ENCODE peak calls at places on chromosome 15, in nine cellular contexts. T is GM23338; M is effector memory CD4-positive, alpha-beta T cell; D is A549; I is cardiac muscle cell; V is transverse colon; L is Peyer's patch; F is psoas muscle; E is breast epithelium. C is an unnamed sample. For H3K4me1, the result is how much of the 10 kb centered on the place peaks cover.

GRCh38 chr15:46126581-46126980 is 491.8 kb downstream of the SQOR start:
- DNase-seq in D (no peak), T (no peak), F (no peak), I (no peak), V (no peak), M (no peak), L (no peak), E (no peak), C (no peak)

GRCh38 chr15:26087395-26087794 is 224.3 kb upstream of the ATP10A start:
- DNase-seq in V (no peak), L (no peak), E (no peak), D (no peak), F (no peak), M (no peak), T (no peak), I (no peak), C (no peak)

GRCh38 chr15:84598993-84599392 is 1.8 kb upstream of the ZSCAN2 start:
- DNase-seq in E (no peak), V (peak), L (no peak), I (peak), M (no peak), D (peak), F (no peak), T (peak), C (no peak)

GRCh38 chr15:51849866-51850265 is 20.4 kb downstream of the TMOD3 start:
- DNase-seq in D (no peak), E (no peak), F (no peak), I (no peak), L (no peak), M (no peak), V (no peak), T (no peak), C (no peak)

GRCh38 chr15:92898988-92899909 is 875 bp upstream of the CHD2 start:
- DNase-seq in F (no peak), D (no peak), T (peak), L (no peak), I (no peak), E (no peak), M (no peak), V (no peak), C (no peak)

GRCh38 chr15:91553455-91553854 is 300.1 kb upstream of the SLCO3A1 start:
- DNase-seq in F (no peak), M (no peak), T (no peak), L (no peak), I (no peak), E (no peak), D (no peak), V (no peak), C (no peak)

GRCh38 chr15:59303641-59304433 is 68.8 kb downstream of the MYO1E start:
- DNase-seq in M (no peak), T (no peak), V (no peak), D (no peak), I (peak), L (no peak), F (no peak), E (no peak), C (no peak)

GRCh38 chr15:77180757-77181156 is 109.8 kb upstream of the TSPAN3 start:
- DNase-seq in M (no peak), T (no peak), I (peak), F (no peak), V (no peak), D (no peak), L (no peak), E (no peak), C (no peak)

GRCh38 chr15:70834999-70835398 is 19.0 kb downstream of the LARP6 start:
- DNase-seq in I (no peak), V (no peak), M (no peak), E (no peak), D (no peak), F (no peak), T (no peak), L (no peak), C (no peak)

GRCh38 chr15:86001200-86001599 is 78.5 kb upstream of the AGBL1 start:
- DNase-seq in F (no peak), L (no peak), M (no peak), D (no peak), T (no peak), E (no peak), I (no peak), V (no peak), C (no peak)

GRCh38 chr15:92164327-92165000 is 229.2 kb upstream of the ST8SIA2 start:
- DNase-seq in I (peak), D (no peak), V (no peak), L (no peak), F (no peak), E (no peak), T (peak), M (no peak), C (no peak)

GRCh38 chr15:63048986-63049665 is 6.6 kb downstream of the TPM1 start:
- DNase-seq in I (peak), D (no peak), V (peak), L (peak), F (peak), M (no peak), E (no peak), T (peak), C (peak)

DNA sequence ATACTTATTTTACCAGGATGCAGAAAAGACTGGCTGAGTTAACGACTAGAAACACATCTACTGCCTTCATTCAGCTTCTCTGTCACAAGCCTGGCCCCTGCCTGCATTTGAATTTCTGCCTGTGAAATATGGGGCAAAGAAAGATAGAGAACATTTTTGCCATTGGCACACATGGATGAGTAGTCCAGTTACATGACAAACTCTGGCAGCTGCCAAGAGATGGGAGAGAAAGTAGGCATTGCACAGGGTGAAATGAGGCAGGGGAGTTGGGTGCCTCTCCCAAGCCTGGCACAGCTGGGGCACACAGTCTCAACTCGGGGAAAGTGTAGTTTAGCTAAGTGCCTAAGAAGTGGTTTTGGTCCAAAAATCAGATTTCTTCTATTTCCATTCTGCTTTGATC is 24.0 kb downstream of the ANXA2 start:
- DNase-seq in I (no peak), F (no peak), M (no peak), V (no peak), E (no peak), D (no peak), L (no peak), T (no peak), C (no peak)
- H3K4me1 ChIP-seq in I (under half), F (half or more), M (under half), V (under half), E (under half), D (half or more), L (under half), T (under half), C (half or more)

DNA sequence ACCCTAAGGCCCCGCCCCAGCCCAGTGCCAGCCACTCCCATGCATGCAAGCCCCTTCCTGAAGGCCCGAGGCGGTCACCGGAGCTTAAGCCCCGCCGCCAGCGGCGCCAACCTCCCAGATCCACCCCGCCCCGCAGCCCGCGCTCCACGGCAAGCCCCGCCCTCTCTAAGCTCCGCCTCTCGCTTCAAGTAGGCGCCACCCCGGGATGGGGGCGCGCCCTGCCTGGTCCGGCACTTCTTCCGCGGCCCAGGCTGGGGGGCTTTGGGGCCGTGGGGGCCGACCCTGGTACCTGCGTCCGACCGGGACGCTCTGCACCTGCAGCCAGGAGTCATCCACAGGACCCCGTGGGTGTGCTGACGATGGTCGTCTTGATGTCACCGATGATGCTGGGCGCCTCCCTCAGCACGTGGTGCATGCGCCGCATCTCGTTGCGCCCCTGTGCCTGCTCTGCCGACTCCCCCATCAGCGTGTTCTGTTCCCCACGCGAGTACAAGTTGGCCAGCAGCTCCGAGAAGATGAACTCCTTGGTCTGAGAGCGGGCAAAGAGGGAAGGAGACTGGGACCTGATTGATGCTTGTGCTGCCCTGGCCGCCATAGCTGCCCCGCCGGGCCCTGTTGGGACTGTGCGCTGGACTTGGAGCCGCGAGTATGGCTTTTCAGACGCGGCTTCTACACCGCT is 26.1 kb upstream of the CSPG4 start:
- DNase-seq in D (peak), T (peak), I (peak), L (peak), F (peak), M (peak), E (peak), V (peak), C (peak)
- H3K27ac ChIP-seq in D (peak), T (no peak), I (no peak), L (peak), F (no peak), M (peak), E (peak), V (peak), C (peak)

GRCh38 chr15:79682851-79683288 is 213.9 kb downstream of the MTHFS start:
- DNase-seq in D (peak), M (no peak), F (no peak), I (peak), T (no peak), L (no peak), E (no peak), V (no peak), C (no peak)

GRCh38 chr15:79682285-79682684 is 214.5 kb downstream of the MTHFS start:
- DNase-seq in D (peak), I (peak), V (no peak), L (no peak), E (no peak), M (no peak), F (peak), T (no peak), C (no peak)

GRCh38 chr15:79676621-79677020 is 220.2 kb downstream of the MTHFS start:
- DNase-seq in E (no peak), L (no peak), V (no peak), T (no peak), F (no peak), M (no peak), I (no peak), D (no peak), C (no peak)

GRCh38 chr15:79678032-79678701 is 218.6 kb downstream of the MTHFS start:
- DNase-seq in E (no peak), D (no peak), M (no peak), V (no peak), T (no peak), I (no peak), F (no peak), L (no peak), C (no peak)

GRCh38 chr15:79680721-79681120 is 216.1 kb downstream of the MTHFS start:
- DNase-seq in L (no peak), M (no peak), E (no peak), T (peak), I (peak), V (no peak), F (no peak), D (peak), C (no peak)
- H3K4me3 ChIP-seq in L (no peak), M (no peak), E (no peak), T (no peak), I (no peak), V (no peak), F (no peak), D (no peak), C (no peak)

GRCh38 chr15:65980824-65981456 is 111.6 kb downstream of the RAB11A start:
- DNase-seq in L (peak), D (peak), F (peak), T (peak), E (peak), V (peak), M (no peak), I (peak), C (peak)

GRCh38 chr15:65979837-65980236 is 110.5 kb downstream of the RAB11A start:
- DNase-seq in I (no peak), E (no peak), M (no peak), V (no peak), T (no peak), L (no peak), F (no peak), D (no peak), C (no peak)

GRCh38 chr15:65981837-65982696 is 112.8 kb downstream of the RAB11A start:
- DNase-seq in T (peak), I (no peak), D (peak), V (peak), L (peak), E (no peak), M (peak), F (no peak), C (peak)

GRCh38 chr15:65985387-65985786 is 116.1 kb downstream of the RAB11A start:
- DNase-seq in L (no peak), I (no peak), D (no peak), M (no peak), E (no peak), V (no peak), T (no peak), F (no peak), C (no peak)

GRCh38 chr15:65982941-65983340 is 113.7 kb downstream of the RAB11A start:
- DNase-seq in F (no peak), E (no peak), V (no peak), L (no peak), D (no peak), M (no peak), I (no peak), T (no peak), C (no peak)
- H3K4me1 ChIP-seq in F (under half), E (under half), V (under half), L (under half), D (under half), M (under half), I (under half), T (under half), C (under half)

GRCh38 chr15:65856821-65857455 is 12.4 kb upstream of the RAB11A start:
- DNase-seq in V (peak), F (peak), T (peak), L (peak), M (peak), E (peak), D (peak), I (peak), C (peak)

GRCh38 chr15:65862682-65863081 is 6.6 kb upstream of the RAB11A start:
- DNase-seq in D (peak), T (peak), V (peak), F (no peak), E (no peak), L (no peak), M (peak), I (peak), C (no peak)

GRCh38 chr15:65851981-65852380 is 17.3 kb upstream of the RAB11A start:
- DNase-seq in T (no peak), M (no peak), L (no peak), E (no peak), V (no peak), F (no peak), D (no peak), I (no peak), C (no peak)

GRCh38 chr15:65863106-65863505 is 6.2 kb upstream of the RAB11A start:
- DNase-seq in E (no peak), D (no peak), T (no peak), V (no peak), M (no peak), F (no peak), L (no peak), I (no peak), C (no peak)

GRCh38 chr15:65857718-65858402 is 11.4 kb upstream of the RAB11A start:
- DNase-seq in D (no peak), F (no peak), V (no peak), L (no peak), T (no peak), I (no peak), M (no peak), E (no peak), C (no peak)
- H3K27ac ChIP-seq in D (no peak), F (peak), V (no peak), L (no peak), T (no peak), I (peak), M (no peak), E (no peak), C (no peak)

GRCh38 chr15:76165951-76166350 is 106.2 kb downstream of the TMEM266 start:
- DNase-seq in I (no peak), D (no peak), F (no peak), T (no peak), E (no peak), V (no peak), M (no peak), L (no peak), C (no peak)
- H3K4me3 ChIP-seq in I (no peak), D (no peak), F (no peak), T (no peak), E (no peak), V (no peak), M (no peak), L (no peak), C (no peak)

DNA sequence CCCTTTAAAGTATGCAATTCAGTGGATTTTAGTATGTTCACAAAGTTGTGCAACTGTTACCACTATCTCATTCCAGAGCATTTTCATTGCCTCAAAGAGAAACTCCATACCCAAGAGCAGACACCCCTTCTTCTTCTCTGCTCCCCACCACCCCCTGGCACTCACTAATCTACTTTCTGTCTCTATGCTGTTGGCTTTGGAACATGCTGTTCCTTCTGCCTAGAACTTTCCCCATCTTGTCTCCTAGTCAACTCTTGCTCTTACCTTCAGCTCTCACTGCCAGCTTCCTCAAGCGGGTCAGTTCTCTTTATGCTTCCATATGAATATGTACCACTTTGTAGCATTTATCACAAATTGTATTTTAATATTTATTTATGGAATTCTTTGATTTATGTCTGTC is 50.1 kb downstream of the TYRO3 start:
- DNase-seq in V (no peak), D (no peak), T (no peak), M (no peak), L (no peak), I (peak), F (no peak), E (no peak), C (no peak)
- H3K4me1 ChIP-seq in V (under half), D (under half), T (under half), M (under half), L (under half), I (under half), F (under half), E (under half), C (under half)

GRCh38 chr15:72970965-72971746 is 81.1 kb upstream of the NEO1 start:
- DNase-seq in L (no peak), M (no peak), D (no peak), I (peak), V (no peak), T (no peak), F (no peak), E (no peak), C (no peak)
- H3K27ac ChIP-seq in L (no peak), M (no peak), D (no peak), I (no peak), V (peak), T (no peak), F (peak), E (peak), C (peak)

GRCh38 chr15:50249704-50250103 is 15.8 kb downstream of the HDC start:
- DNase-seq in I (no peak), M (no peak), T (no peak), V (no peak), F (no peak), L (no peak), E (no peak), D (no peak), C (no peak)

GRCh38 chr15:50250789-50251394 is 14.6 kb downstream of the HDC start:
- DNase-seq in M (no peak), I (no peak), E (no peak), V (no peak), F (no peak), D (no peak), T (no peak), L (no peak), C (no peak)

GRCh38 chr15:50248994-50249586 is 16.4 kb downstream of the HDC start:
- DNase-seq in F (no peak), V (no peak), E (no peak), M (no peak), I (no peak), T (no peak), D (no peak), L (no peak), C (no peak)

GRCh38 chr15:50244959-50245624 is 20.4 kb downstream of the HDC start:
- DNase-seq in L (no peak), I (no peak), M (no peak), T (no peak), V (no peak), D (no peak), F (no peak), E (no peak), C (no peak)

DNA sequence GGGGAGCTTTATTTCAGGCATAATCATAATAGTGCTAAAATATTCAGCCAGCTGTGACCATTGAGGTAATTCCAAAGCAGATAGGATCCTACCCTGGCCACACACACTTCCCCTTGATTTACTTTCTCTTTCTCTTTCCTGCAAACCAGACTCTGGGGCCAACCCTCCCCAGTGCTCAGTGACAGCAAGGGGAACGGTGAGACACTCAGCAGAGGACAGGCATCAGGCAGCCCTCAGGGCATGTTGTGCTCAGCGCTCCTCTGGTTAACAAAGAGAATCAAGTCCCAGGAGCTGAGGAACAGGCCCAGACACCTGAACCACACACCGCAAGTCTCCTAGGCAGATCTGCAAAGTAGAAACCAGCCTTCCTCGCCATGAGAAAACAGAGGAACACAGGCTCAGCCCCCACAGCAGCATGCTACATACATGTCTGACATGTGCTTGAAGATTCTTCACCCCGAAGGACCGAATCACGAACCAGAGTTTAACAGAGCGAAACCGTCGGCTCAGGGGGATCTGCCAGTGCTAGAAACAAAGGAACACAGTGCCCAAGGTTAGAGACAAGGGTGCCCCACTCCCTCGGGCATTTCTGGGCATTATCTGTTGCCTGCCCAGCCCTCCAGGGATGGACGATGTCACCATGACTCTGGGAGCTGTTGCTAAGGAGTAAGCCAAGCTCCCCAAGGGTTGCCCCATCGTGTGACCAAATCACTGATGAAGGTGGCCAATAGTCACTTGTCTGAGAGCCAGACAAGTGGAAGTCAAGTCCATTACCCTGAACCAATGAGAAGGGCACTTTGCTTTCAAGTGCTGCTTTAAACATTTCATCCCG is 17.5 kb downstream of the HDC start:
- DNase-seq in V (peak), L (no peak), E (no peak), D (no peak), F (no peak), I (no peak), T (no peak), M (peak), C (peak)
- H3K4me3 ChIP-seq in V (no peak), L (no peak), E (peak), D (no peak), F (no peak), I (no peak), T (no peak), M (peak), C (no peak)

GRCh38 chr15:31373970-31374369 is 47.3 kb downstream of the KLF13 start:
- DNase-seq in V (no peak), M (no peak), F (no peak), L (no peak), T (no peak), D (no peak), I (no peak), E (no peak), C (no peak)
- H3K4me1 ChIP-seq in V (under half), M (under half), F (under half), L (under half), T (under half), D (under half), I (under half), E (under half), C (half or more)